ENCODE peak calls at places on chromosomes 16 and 17, in six cellular contexts. H is cardiac muscle cell, X is foreskin keratinocyte, V is transverse colon, W is Peyer's patch, N is body of pancreas. G is an unnamed sample.
A peak's percentile ranks its signal among the peaks of the same experiment; 100 is the strongest.

GRCh38 chr17:72390675-72391501 is 270.1 kb downstream of the SOX9 start:
- DNase-seq in N (no peak), H (no peak), V (no peak), W (no peak), X (peak; percentile 97), G (no peak)

GRCh38 chr16:4612977-4613635 is 1.6 kb downstream of the UBALD1 start:
- DNase-seq in H (peak; percentile 6), W (no peak), N (no peak), V (no peak), X (no peak), G (no peak)

GRCh38 chr16:87702325-87702811 is 63.4 kb downstream of the KLHDC4 start:
- DNase-seq in V (peak; percentile 57), N (no peak), W (peak; percentile 84), H (peak; percentile 40), X (no peak), G (no peak)

GRCh38 chr17:35536664-35537160 is 766 bp downstream of the SLFN12L start:
- DNase-seq in H (no peak), N (no peak), W (no peak), V (no peak), X (no peak), G (no peak)

GRCh38 chr17:46922804-46923635 is at the start of gene GOSR2:
- DNase-seq in H (peak; percentile 92), V (peak; percentile 89), N (peak; percentile 85), W (peak; percentile 93), X (peak; percentile 91), G (peak; percentile 80)

GRCh38 chr16:56360117-56361008 is 65.0 kb downstream of the AMFR start:
- DNase-seq in N (peak; percentile 11), H (no peak), W (no peak), X (no peak), V (no peak), G (no peak)

GRCh38 chr16:14057878-14058382 is 13.2 kb upstream of the MRTFB start:
- DNase-seq in H (peak; percentile 61), V (no peak), W (no peak), X (no peak), N (no peak), G (no peak)

GRCh38 chr17:42072323-42073187 is 22.2 kb upstream of the C17orf113 start:
- DNase-seq in W (no peak), X (no peak), N (peak; percentile 29), H (no peak), V (no peak), G (no peak)

GRCh38 chr17:56441331-56441730 is 152.2 kb upstream of the NOG start:
- DNase-seq in N (no peak), X (peak; percentile 45), V (no peak), H (peak; percentile 29), W (no peak), G (no peak)

GRCh38 chr17:11535231-11535630 is 63.0 kb upstream of the DNAH9 start:
- DNase-seq in V (no peak), N (no peak), H (no peak), X (no peak), W (no peak), G (no peak)

GRCh38 chr17:67784364-67785121 is 40.8 kb upstream of the BPTF start:
- DNase-seq in X (no peak), W (no peak), N (no peak), V (peak; percentile 40), H (no peak), G (no peak)

GRCh38 chr17:266219-266618 is 84.8 kb upstream of the DOC2B start:
- DNase-seq in H (no peak), X (no peak), N (peak; percentile 4), W (peak; percentile 8), V (peak; percentile 2), G (no peak)

DNA sequence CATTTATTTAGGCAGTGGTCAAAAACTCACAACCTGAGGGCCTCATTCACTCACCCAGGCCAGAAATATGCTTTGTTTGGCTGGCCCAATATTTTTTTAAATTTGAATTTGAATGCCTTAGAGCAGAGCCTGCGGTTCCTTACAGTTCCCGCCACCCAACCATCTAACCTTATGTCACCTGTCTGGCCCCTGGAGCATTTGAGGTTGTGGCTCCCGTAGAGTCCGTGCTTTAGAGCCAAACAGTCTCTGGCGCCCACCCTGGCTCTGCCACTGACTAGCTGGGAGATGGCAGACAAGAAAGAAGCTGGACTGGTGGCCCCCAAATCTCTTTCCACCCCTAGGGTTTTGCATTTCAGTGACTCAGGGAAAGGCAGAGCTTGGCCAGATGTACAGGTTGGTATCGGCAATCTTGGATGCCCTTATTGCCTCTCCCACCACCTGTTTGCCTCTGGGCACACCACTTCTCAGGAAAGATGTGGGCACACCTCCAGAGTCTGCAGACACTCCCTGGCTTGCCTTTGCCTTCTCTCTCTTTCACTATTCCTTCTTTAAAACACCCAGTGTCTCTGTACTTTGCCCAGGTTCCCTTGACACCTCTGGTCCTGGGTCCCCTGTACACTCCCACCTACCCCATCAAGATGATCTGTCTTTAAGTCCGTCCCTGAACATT is 1.9 kb upstream of the MAP3K14 start:
- DNase-seq in N (no peak), H (no peak), W (no peak), V (no peak), X (peak; percentile 75), G (no peak)
- H3K27ac ChIP-seq in N (no peak overlapping the region), H (no peak overlapping the region), W (peak overlapping the region; percentile 82), V (peak overlapping the region; percentile 100), X (peak overlapping the region; percentile 76), G (peak overlapping the region; percentile 45)

GRCh38 chr16:50548659-50549560 is 714 bp downstream of the NKD1 start:
- DNase-seq in H (peak; percentile 18), W (peak; percentile 52), V (no peak), X (no peak), N (peak; percentile 19), G (no peak)

GRCh38 chr16:50547944-50548658 is at the start of gene NKD1:
- DNase-seq in W (peak; percentile 82), V (peak; percentile 74), X (no peak), N (peak; percentile 78), H (peak; percentile 55), G (peak; percentile 68)

GRCh38 chr16:50546125-50546524 is 2.1 kb upstream of the NKD1 start:
- DNase-seq in X (peak; percentile 24), H (no peak), V (no peak), W (no peak), N (no peak), G (no peak)

GRCh38 chr16:50549561-50549915 is 1.3 kb downstream of the NKD1 start:
- DNase-seq in H (no peak), W (no peak), N (no peak), V (no peak), X (no peak), G (no peak)

DNA sequence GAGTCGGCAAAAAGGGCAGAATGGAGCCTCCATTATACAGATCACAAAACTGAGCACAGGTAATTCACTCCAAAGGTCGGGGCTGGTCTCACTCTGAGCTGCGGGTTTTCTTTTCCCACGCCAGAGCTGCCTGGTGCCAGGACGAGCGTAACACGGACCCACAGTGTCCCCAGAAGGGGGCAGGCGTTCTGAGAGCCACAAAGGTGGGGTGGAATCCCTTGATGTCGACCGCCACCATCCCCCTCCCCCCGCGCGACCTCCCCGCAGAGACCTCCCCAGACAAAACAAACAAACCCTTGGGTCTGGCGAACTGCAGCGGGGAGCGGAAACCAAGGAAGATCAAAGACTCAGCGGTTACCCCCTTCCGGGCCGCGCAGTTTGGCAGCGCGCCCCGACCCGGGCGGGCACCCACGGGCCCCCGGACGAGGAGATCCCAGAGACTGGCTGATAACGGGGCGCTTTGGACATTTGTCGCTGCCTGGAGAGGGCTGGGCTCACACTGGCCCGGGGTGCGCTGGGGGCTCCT is 793 bp upstream of the NKD1 start:
- DNase-seq in H (peak; percentile 10), V (peak; percentile 56), N (peak; percentile 60), X (no peak), W (peak; percentile 89), G (peak; percentile 38)
- TF ChIP-seq CTCF in H (peak; percentile 15), V (no peak), N (peak; percentile 39), X (peak; percentile 41), W (peak; percentile 32), G (peak; percentile 16)

GRCh38 chr17:15236281-15237105 is 28.6 kb downstream of the PMP22 start:
- DNase-seq in H (peak; percentile 31), W (no peak), V (no peak), N (no peak), X (no peak), G (no peak)
- H3K4me1 ChIP-seq in H (peaks cover 37% of the 10 kb centered on the region), W (peaks cover 76% of the 10 kb centered on the region), V (peaks cover 7% of the 10 kb centered on the region), N (no peaks in the 10 kb centered on the region), X (no peaks in the 10 kb centered on the region), G (no peaks in the 10 kb centered on the region)

DNA sequence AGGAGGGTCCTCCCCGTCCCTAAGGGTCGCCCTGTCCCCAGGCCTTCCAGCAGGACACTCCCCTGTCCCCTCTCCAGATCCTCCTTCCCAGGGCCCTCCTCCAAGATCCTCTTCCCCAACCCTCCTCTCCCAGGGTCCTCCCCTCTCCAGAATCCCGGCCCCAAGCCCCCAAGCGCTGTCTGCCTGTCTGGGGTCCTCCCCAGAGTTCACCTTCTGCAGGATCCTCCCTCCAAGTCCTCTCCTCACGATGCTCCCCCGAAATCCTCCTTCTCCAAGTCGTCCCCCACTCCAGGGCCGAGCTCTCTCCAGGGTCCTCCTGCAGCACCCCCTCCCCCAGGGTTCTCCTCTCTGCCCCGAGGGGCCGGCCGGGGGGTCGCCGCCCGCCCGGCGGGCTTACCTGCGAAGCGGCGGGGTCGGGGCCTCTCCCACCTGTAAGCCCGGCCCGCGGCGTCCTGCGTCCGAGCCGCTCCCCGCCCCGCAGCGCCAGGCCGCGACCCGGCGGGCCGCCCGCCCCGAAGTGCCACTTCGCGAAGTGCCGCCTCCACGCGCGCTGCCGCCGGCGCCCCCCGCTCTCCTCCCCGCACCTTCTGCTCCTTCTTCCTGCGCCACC is 678 bp upstream of the BAIAP2 start:
- DNase-seq in X (no peak), H (no peak), V (no peak), W (no peak), N (no peak), G (no peak)
- H3K27ac ChIP-seq in X (no peak overlapping the region), H (no peak overlapping the region), V (peak overlapping the region; percentile 78), W (peak overlapping the region; percentile 59), N (peak overlapping the region; percentile 10), G (peak overlapping the region; percentile 76)

GRCh38 chr16:3004319-3004718 is 8.4 kb upstream of the CLDN9 start:
- DNase-seq in X (no peak), W (no peak), H (no peak), N (no peak), V (no peak), G (no peak)

GRCh38 chr16:3004781-3005284 is 7.9 kb upstream of the CLDN9 start:
- DNase-seq in V (peak; percentile 70), W (peak; percentile 71), H (no peak), N (peak; percentile 80), X (no peak), G (no peak)

GRCh38 chr16:3001316-3001715 is 11.4 kb upstream of the CLDN9 start:
- DNase-seq in W (no peak), V (no peak), N (no peak), H (no peak), X (no peak), G (no peak)

GRCh38 chr16:3000540-3000939 is 12.2 kb upstream of the CLDN9 start:
- DNase-seq in W (no peak), N (no peak), X (no peak), H (no peak), V (no peak), G (no peak)

DNA sequence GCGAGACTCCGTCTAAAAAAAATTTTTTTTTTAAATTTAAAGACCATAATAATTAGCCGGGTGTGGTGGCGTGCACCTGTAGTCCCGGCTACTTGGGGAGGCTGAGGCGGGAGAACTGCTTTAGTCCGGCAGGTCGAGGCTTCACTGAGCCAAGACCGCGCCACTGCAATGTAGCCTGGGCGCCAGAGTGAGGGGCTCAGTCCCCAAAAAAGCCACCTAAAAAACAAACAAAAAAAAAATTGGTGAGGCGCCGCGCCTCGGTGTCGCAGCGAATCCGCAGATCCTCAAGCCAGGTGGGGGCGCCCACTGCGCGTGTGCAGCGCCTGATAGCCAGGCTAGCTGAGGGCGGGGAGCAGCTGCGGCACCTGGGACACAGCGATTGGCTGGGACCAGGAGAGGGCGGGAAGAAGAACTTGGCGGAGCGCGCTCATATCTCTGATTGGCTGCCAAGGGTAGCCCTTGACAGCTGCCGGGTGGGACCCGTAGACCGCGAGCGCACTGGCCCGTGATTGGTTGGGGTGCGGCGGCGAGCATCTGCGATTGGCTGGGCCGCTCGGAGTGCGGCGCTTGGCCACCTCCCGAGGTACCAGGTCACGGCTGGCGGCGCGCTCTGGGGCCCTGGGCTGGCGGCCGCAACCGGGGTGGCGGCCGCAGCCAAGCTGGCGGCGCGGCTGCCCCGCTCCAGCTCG is 9.0 kb upstream of the CLDN9 start:
- DNase-seq in H (peak; percentile 99), N (peak; percentile 98), X (peak; percentile 97), W (peak; percentile 99), V (peak; percentile 98), G (peak; percentile 98)
- TF ChIP-seq CTCF in H (peak; percentile 42), N (peak; percentile 77), X (peak; percentile 95), W (peak; percentile 61), V (peak; percentile 46), G (peak; percentile 88)

G was measured in prostate gland.